ENCODE peak calls at places on chromosome 7, in six cellular contexts. One of them, this sample, is unnamed.

GRCh38 chr7:18103436-18104218 is 76.0 kb upstream of the PRPS1L1 start:
- DNase-seq in NCI-H2081: no peak
- DNase-seq in aorta: no peak
- DNase-seq in anterior cingulate cortex: no peak
- DNase-seq in CD14-positive monocyte: no peak
- DNase-seq in cardiac fibroblast: no peak
- DNase-seq in this sample: no peak

GRCh38 chr7:151125835-151126481 is 39.7 kb downstream of the AGAP3 start:
- DNase-seq in cardiac fibroblast: no peak
- DNase-seq in CD14-positive monocyte: no peak
- DNase-seq in NCI-H2081: no peak
- DNase-seq in anterior cingulate cortex: no peak
- DNase-seq in aorta: no peak
- DNase-seq in this sample: peak

GRCh38 chr7:102834466-102834865 is 78.3 kb upstream of the LRRC17 start:
- DNase-seq in NCI-H2081: no peak
- DNase-seq in aorta: no peak
- DNase-seq in anterior cingulate cortex: no peak
- DNase-seq in cardiac fibroblast: no peak
- DNase-seq in CD14-positive monocyte: no peak
- DNase-seq in this sample: no peak

GRCh38 chr7:32921896-32922295 is 30.3 kb upstream of the KBTBD2 start:
- DNase-seq in CD14-positive monocyte: no peak
- DNase-seq in aorta: no peak
- DNase-seq in anterior cingulate cortex: no peak
- DNase-seq in cardiac fibroblast: peak
- DNase-seq in NCI-H2081: no peak
- DNase-seq in this sample: no peak

GRCh38 chr7:151411551-151411950 is 1.7 kb upstream of the WDR86 start:
- DNase-seq in NCI-H2081: no peak
- DNase-seq in aorta: no peak
- DNase-seq in anterior cingulate cortex: no peak
- DNase-seq in cardiac fibroblast: no peak
- DNase-seq in CD14-positive monocyte: no peak
- DNase-seq in this sample: no peak

GRCh38 chr7:38863609-38864291 is 45.2 kb downstream of the VPS41 start:
- DNase-seq in aorta: no peak
- DNase-seq in NCI-H2081: peak
- DNase-seq in cardiac fibroblast: no peak
- DNase-seq in anterior cingulate cortex: no peak
- DNase-seq in CD14-positive monocyte: no peak
- DNase-seq in this sample: peak

GRCh38 chr7:47088329-47089067 is 493.4 kb downstream of the TNS3 start:
- DNase-seq in anterior cingulate cortex: no peak
- DNase-seq in cardiac fibroblast: peak
- DNase-seq in CD14-positive monocyte: no peak
- DNase-seq in NCI-H2081: peak
- DNase-seq in aorta: peak
- DNase-seq in this sample: peak

GRCh38 chr7:15854841-15855576 is 168.5 kb upstream of the MEOX2 start:
- DNase-seq in cardiac fibroblast: peak
- DNase-seq in NCI-H2081: no peak
- DNase-seq in CD14-positive monocyte: no peak
- DNase-seq in anterior cingulate cortex: no peak
- DNase-seq in aorta: no peak
- DNase-seq in this sample: peak

GRCh38 chr7:127532151-127532550 is 53.2 kb downstream of the GCC1 start:
- DNase-seq in anterior cingulate cortex: no peak
- DNase-seq in CD14-positive monocyte: no peak
- DNase-seq in aorta: no peak
- DNase-seq in NCI-H2081: no peak
- DNase-seq in cardiac fibroblast: no peak
- DNase-seq in this sample: peak

GRCh38 chr7:142774826-142775225 is 4.1 kb downstream of the PRSS2 start:
- DNase-seq in NCI-H2081: no peak
- DNase-seq in cardiac fibroblast: peak
- DNase-seq in anterior cingulate cortex: no peak
- DNase-seq in aorta: no peak
- DNase-seq in CD14-positive monocyte: no peak
- DNase-seq in this sample: no peak

GRCh38 chr7:44889096-44889775 is 3.9 kb upstream of the PURB start:
- DNase-seq in aorta: no peak
- DNase-seq in NCI-H2081: no peak
- DNase-seq in anterior cingulate cortex: no peak
- DNase-seq in CD14-positive monocyte: no peak
- DNase-seq in cardiac fibroblast: no peak
- DNase-seq in this sample: no peak

GRCh38 chr7:122764020-122764419 is 61.3 kb upstream of the RNF148 start:
- DNase-seq in CD14-positive monocyte: no peak
- DNase-seq in cardiac fibroblast: peak
- DNase-seq in NCI-H2081: no peak
- DNase-seq in anterior cingulate cortex: no peak
- DNase-seq in aorta: no peak
- DNase-seq in this sample: no peak

This sample was measured in small intestine.